ENCODE peak calls at places on chromosomes 5 and 9, in five cellular contexts. C is CD8-positive, alpha-beta memory T cell; S is neuronal stem cell; U is GM23248; Y is left ventricle myocardium inferior. X is an unnamed sample. For H3K4me1, the result is how much of the 10 kb centered on the place peaks cover.

GRCh38 chr5:110386782-110387181 is 339.7 kb downstream of the TMEM232 start:
- DNase-seq in C (no peak), S (no peak), U (peak), Y (no peak), X (no peak)

GRCh38 chr9:95239071-95239470 is 78.4 kb downstream of the FANCC start:
- DNase-seq in C (no peak), S (no peak), U (no peak), Y (no peak), X (no peak)

GRCh38 chr5:74232281-74232680 is 408.2 kb downstream of the ENC1 start:
- DNase-seq in C (no peak), S (no peak), U (peak), Y (no peak), X (no peak)

GRCh38 chr5:169100735-169101075 is 200.2 kb downstream of the SLIT3 start:
- DNase-seq in C (no peak), S (no peak), U (peak), Y (no peak), X (no peak)

GRCh38 chr5:154370730-154371334 is 75.0 kb upstream of the SAP30L start:
- DNase-seq in C (no peak), S (no peak), U (peak), Y (peak), X (no peak)

GRCh38 chr5:15463231-15463630 is 36.7 kb upstream of the FBXL7 start:
- DNase-seq in C (no peak), S (peak), U (peak), Y (no peak), X (no peak)

GRCh38 chr9:88751781-88752180 is 216.8 kb downstream of the NXNL2 start:
- DNase-seq in C (no peak), S (no peak), U (no peak), Y (no peak), X (no peak)

GRCh38 chr5:2746642-2747041 is 4.8 kb downstream of the IRX2 start:
- DNase-seq in C (no peak), S (no peak), U (peak), Y (no peak), X (no peak)

GRCh38 chr5:107875834-107876233 is 205.1 kb upstream of the EFNA5 start:
- DNase-seq in C (no peak), S (no peak), U (peak), Y (no peak), X (no peak)

GRCh38 chr9:2634158-2634557 is 12.6 kb downstream of the VLDLR start:
- DNase-seq in C (no peak), S (no peak), U (no peak), Y (no peak), X (no peak)

GRCh38 chr5:42143361-42143760 is 218.3 kb downstream of the FBXO4 start:
- DNase-seq in C (no peak), S (no peak), U (no peak), Y (no peak), X (no peak)

GRCh38 chr5:51960617-51961115 is 577.4 kb downstream of the ISL1 start:
- DNase-seq in C (no peak), S (no peak), U (peak), Y (no peak), X (no peak)

GRCh38 chr5:78927657-78928282 is 57.3 kb downstream of the ARSB start:
- DNase-seq in C (no peak), S (peak), U (peak), Y (no peak), X (peak)

GRCh38 chr9:107638922-107639321 is 149.4 kb upstream of the KLF4 start:
- DNase-seq in C (no peak), S (no peak), U (peak), Y (peak), X (no peak)

GRCh38 chr9:137618105-137619067 is at the start of gene EHMT1:
- DNase-seq in C (peak), S (peak), U (peak), Y (peak), X (no peak)

GRCh38 chr5:74356009-74356695 is 284.4 kb downstream of the ENC1 start:
- DNase-seq in C (no peak), S (no peak), U (no peak), Y (no peak), X (no peak)

GRCh38 chr9:135949666-135950134 is 11.5 kb downstream of the UBAC1 start:
- DNase-seq in C (no peak), S (no peak), U (no peak), Y (no peak), X (no peak)

GRCh38 chr5:74866653-74867162 is 521 bp upstream of the FAM169A start:
- DNase-seq in C (no peak), S (peak), U (no peak), Y (no peak), X (peak)

GRCh38 chr5:10653033-10653432 is 89.2 kb downstream of the ANKRD33B start:
- DNase-seq in C (no peak), S (no peak), U (no peak), Y (peak), X (no peak)

GRCh38 chr9:130206579-130206978 is 34.4 kb downstream of the NCS1 start:
- DNase-seq in C (no peak), S (no peak), U (no peak), Y (no peak), X (no peak)

GRCh38 chr9:130204341-130204740 is 32.1 kb downstream of the NCS1 start:
- DNase-seq in C (no peak), S (no peak), U (no peak), Y (no peak), X (no peak)

GRCh38 chr9:130207241-130207992 is 35.2 kb downstream of the NCS1 start:
- DNase-seq in C (no peak), S (no peak), U (no peak), Y (no peak), X (no peak)

GRCh38 chr9:130205912-130206311 is 33.7 kb downstream of the NCS1 start:
- DNase-seq in C (no peak), S (no peak), U (no peak), Y (no peak), X (no peak)

DNA sequence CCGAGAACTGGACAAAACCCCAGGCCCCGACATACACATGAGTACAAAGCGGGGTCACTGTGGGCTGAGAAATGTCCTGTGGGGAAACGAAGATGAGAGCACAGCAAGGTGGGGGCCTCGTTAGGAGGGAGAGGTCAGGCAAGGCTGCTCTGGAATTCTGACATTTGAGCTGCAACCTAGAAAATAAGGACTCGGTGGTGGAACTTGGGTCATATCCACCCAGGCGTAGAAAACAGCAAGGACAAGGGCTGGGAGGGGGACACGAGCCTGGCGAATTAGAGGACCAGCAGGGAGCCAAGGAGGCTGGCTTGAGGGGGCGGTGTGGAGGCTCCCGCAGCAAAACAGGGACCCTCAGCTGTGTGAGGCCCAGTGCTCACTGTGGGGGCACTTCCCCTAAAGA is 32.8 kb downstream of the NCS1 start:
- DNase-seq in C (no peak), S (no peak), U (no peak), Y (no peak), X (no peak)
- H3K4me1 ChIP-seq in C (under half), S (under half), U (under half), Y (under half), X (under half)

GRCh38 chr9:37564931-37565330 is 11.2 kb downstream of the FBXO10 start:
- DNase-seq in C (no peak), S (no peak), U (no peak), Y (no peak), X (no peak)

GRCh38 chr9:37561682-37562081 is 14.5 kb downstream of the FBXO10 start:
- DNase-seq in C (no peak), S (no peak), U (no peak), Y (no peak), X (no peak)

GRCh38 chr9:37564114-37564513 is 12.1 kb downstream of the FBXO10 start:
- DNase-seq in C (no peak), S (no peak), U (no peak), Y (no peak), X (no peak)

GRCh38 chr9:37565661-37566618 is 10.2 kb downstream of the FBXO10 start:
- DNase-seq in C (no peak), S (no peak), U (no peak), Y (no peak), X (no peak)

GRCh38 chr9:37566716-37567115 is 9.5 kb downstream of the FBXO10 start:
- DNase-seq in C (no peak), S (no peak), U (no peak), Y (no peak), X (no peak)
- H3K4me3 ChIP-seq in C (no peak), S (no peak), U (no peak), Y (no peak), X (no peak)

DNA sequence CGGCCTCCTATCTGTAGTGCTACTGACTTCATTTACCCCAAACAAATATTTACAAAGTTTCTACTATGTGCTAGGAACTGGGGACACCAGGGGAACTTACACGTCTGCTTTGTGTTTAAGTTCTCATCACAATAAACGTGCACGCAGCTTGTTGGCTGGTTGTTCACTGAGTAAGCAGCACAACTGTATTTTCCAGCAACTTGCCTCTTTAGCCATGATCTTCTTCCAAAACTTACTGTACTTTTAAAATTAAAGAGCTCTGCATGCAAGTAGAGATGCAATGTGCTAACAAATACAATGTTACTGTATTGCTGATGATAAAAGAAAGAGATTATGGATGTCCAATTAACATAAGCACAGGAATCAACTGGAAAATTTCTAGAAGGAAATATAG is 62.8 kb downstream of the RAPGEF1 start:
- DNase-seq in C (no peak), S (no peak), U (peak), Y (no peak), X (no peak)
- H3K4me1 ChIP-seq in C (half or more), S (under half), U (under half), Y (half or more), X (under half)

DNA sequence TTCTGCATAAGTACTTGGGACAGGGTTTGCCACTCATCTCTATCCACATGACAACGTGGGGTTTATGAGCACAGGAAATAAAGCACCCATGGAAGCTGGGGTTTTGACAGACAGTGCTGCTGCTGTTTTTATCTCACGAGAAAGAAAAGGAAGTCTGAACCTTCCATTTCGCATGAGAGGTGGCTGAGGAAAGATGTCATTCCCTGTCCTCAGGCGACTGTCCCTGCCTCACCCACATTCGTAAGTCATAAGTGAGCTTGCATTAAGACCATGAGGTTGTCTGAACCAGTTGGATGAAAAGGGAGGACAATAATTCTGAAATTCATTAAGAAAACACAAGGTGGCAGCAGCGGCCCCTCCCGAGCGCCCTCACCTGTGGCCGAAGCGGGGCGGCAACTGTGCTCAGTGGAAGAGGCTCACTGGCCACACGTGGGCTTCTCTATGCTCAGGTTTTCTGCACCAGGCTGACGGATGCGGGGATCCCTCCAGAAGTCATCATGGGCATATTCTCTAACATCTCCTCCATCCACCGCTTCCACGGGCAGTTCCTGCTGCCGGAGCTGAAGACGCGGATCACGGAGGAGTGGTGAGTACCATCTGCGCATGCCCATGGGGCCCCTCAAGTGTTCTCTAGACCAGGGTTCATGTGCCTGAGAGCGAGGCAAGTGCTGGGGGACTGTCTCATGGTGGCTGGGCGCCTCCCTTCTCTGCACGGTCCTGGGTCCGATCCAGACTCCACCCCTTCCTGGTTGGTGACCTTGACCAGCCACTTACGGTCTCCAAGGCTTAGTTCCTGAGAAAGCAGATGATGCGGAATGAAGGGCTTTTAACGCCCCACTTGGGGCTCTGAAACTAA is 54.7 kb upstream of the SUSD3 start:
- DNase-seq in C (peak), S (no peak), U (peak), Y (peak), X (no peak)
- H3K4me3 ChIP-seq in C (no peak), S (no peak), U (peak), Y (peak), X (no peak)

GRCh38 chr9:18474778-18475177 is 825 bp downstream of the ADAMTSL1 start:
- DNase-seq in C (no peak), S (no peak), U (peak), Y (no peak), X (no peak)
- H3K4me1 ChIP-seq in C (under half), S (under half), U (under half), Y (under half), X (under half)

GRCh38 chr5:113217619-113218184 is 217.1 kb downstream of the TSSK1B start:
- DNase-seq in C (no peak), S (no peak), U (no peak), Y (no peak), X (no peak)

GRCh38 chr5:113216545-113216944 is 218.2 kb downstream of the TSSK1B start:
- DNase-seq in C (no peak), S (no peak), U (no peak), Y (no peak), X (no peak)

GRCh38 chr5:113219695-113220094 is 215.1 kb downstream of the TSSK1B start:
- DNase-seq in C (no peak), S (no peak), U (no peak), Y (no peak), X (no peak)

GRCh38 chr5:113218906-113219517 is 215.8 kb downstream of the TSSK1B start:
- DNase-seq in C (no peak), S (no peak), U (no peak), Y (no peak), X (no peak)

DNA sequence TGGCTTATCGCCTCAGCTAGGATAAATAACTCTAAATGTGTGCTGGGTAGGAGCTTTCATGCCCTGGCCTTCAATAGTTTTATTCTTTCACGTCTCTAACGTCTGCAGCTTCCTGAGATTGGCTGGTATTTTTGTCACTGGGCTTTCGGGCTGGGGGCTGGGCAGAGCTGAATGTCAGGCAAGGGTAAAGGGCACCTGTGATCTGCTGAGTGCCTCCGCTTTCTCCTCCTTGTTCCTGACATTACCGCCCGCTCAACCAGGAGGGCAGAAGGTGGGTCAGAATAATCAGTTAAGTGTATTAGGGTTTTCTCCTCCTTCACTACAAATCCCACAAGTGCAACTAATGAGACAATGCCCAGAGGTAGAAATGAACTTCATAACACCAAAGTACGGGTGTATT is 216.6 kb downstream of the TSSK1B start:
- DNase-seq in C (no peak), S (no peak), U (no peak), Y (peak), X (no peak)
- H3K4me3 ChIP-seq in C (no peak), S (no peak), U (no peak), Y (peak), X (no peak)

GRCh38 chr9:38019731-38020130 is 49.3 kb downstream of the SHB start:
- DNase-seq in C (no peak), S (no peak), U (peak), Y (no peak), X (no peak)
- H3K4me1 ChIP-seq in C (under half), S (half or more), U (half or more), Y (half or more), X (under half)

GRCh38 chr5:112573441-112573840 is 154.4 kb upstream of the EPB41L4A start:
- DNase-seq in C (no peak), S (no peak), U (no peak), Y (no peak), X (no peak)

GRCh38 chr5:112574566-112574965 is 155.5 kb upstream of the EPB41L4A start:
- DNase-seq in C (no peak), S (no peak), U (no peak), Y (no peak), X (no peak)

GRCh38 chr5:112579771-112580170 is 157.9 kb upstream of the APC start:
- DNase-seq in C (no peak), S (no peak), U (no peak), Y (no peak), X (no peak)

GRCh38 chr5:112581811-112582320 is 155.8 kb upstream of the APC start:
- DNase-seq in C (no peak), S (no peak), U (no peak), Y (no peak), X (no peak)

GRCh38 chr5:112576298-112576925 is 157.3 kb upstream of the EPB41L4A start:
- DNase-seq in C (no peak), S (no peak), U (no peak), Y (no peak), X (no peak)
- H3K4me3 ChIP-seq in C (no peak), S (no peak), U (no peak), Y (no peak), X (no peak)

X was measured in iPS DF 6.9.